ENCODE peak calls at places on chromosome 18, in nine cellular contexts. One of them, this sample, is unnamed.

GRCh38 chr18:44915661-44916060 is 235.0 kb downstream of the SETBP1 start:
- DNase-seq in mesothelial cell of epicardium: no peak
- DNase-seq in body of pancreas: no peak
- DNase-seq in fibroblast of mammary gland: peak
- DNase-seq in left ventricle myocardium inferior: no peak
- DNase-seq in tibial nerve: no peak
- DNase-seq in choroid plexus epithelial cell: no peak
- DNase-seq in stomach: no peak
- DNase-seq in CD4-positive, alpha-beta T cell: no peak
- DNase-seq in this sample: no peak

GRCh38 chr18:47100214-47100831 is 50.0 kb downstream of the HDHD2 start:
- DNase-seq in body of pancreas: peak
- DNase-seq in mesothelial cell of epicardium: no peak
- DNase-seq in CD4-positive, alpha-beta T cell: peak
- DNase-seq in tibial nerve: peak
- DNase-seq in stomach: peak
- DNase-seq in choroid plexus epithelial cell: peak
- DNase-seq in fibroblast of mammary gland: peak
- DNase-seq in left ventricle myocardium inferior: peak
- DNase-seq in this sample: peak

GRCh38 chr18:76494181-76494540 is 881 bp downstream of the ZNF516 start:
- DNase-seq in stomach: no peak
- DNase-seq in body of pancreas: peak
- DNase-seq in fibroblast of mammary gland: peak
- DNase-seq in tibial nerve: peak
- DNase-seq in left ventricle myocardium inferior: no peak
- DNase-seq in choroid plexus epithelial cell: peak
- DNase-seq in CD4-positive, alpha-beta T cell: no peak
- DNase-seq in mesothelial cell of epicardium: no peak
- DNase-seq in this sample: no peak

GRCh38 chr18:76452357-76452756 is 42.7 kb downstream of the ZNF516 start:
- DNase-seq in tibial nerve: no peak
- DNase-seq in mesothelial cell of epicardium: no peak
- DNase-seq in CD4-positive, alpha-beta T cell: no peak
- DNase-seq in body of pancreas: no peak
- DNase-seq in fibroblast of mammary gland: peak
- DNase-seq in choroid plexus epithelial cell: peak
- DNase-seq in left ventricle myocardium inferior: no peak
- DNase-seq in stomach: no peak
- DNase-seq in this sample: no peak

GRCh38 chr18:48358868-48359267 is 50.3 kb downstream of the ZBTB7C start:
- DNase-seq in left ventricle myocardium inferior: no peak
- DNase-seq in body of pancreas: no peak
- DNase-seq in tibial nerve: no peak
- DNase-seq in fibroblast of mammary gland: no peak
- DNase-seq in choroid plexus epithelial cell: no peak
- DNase-seq in CD4-positive, alpha-beta T cell: no peak
- DNase-seq in mesothelial cell of epicardium: no peak
- DNase-seq in stomach: no peak
- DNase-seq in this sample: no peak

GRCh38 chr18:31506024-31506742 is 8.2 kb downstream of the DSG2 start:
- DNase-seq in mesothelial cell of epicardium: no peak
- DNase-seq in tibial nerve: no peak
- DNase-seq in choroid plexus epithelial cell: peak
- DNase-seq in left ventricle myocardium inferior: no peak
- DNase-seq in body of pancreas: no peak
- DNase-seq in stomach: no peak
- DNase-seq in fibroblast of mammary gland: peak
- DNase-seq in CD4-positive, alpha-beta T cell: no peak
- DNase-seq in this sample: no peak

GRCh38 chr18:48673456-48674197 is 134.8 kb downstream of the CTIF start:
- DNase-seq in stomach: no peak
- DNase-seq in left ventricle myocardium inferior: no peak
- DNase-seq in body of pancreas: no peak
- DNase-seq in CD4-positive, alpha-beta T cell: no peak
- DNase-seq in tibial nerve: no peak
- DNase-seq in mesothelial cell of epicardium: peak
- DNase-seq in choroid plexus epithelial cell: peak
- DNase-seq in fibroblast of mammary gland: peak
- DNase-seq in this sample: no peak

GRCh38 chr18:40949138-40949949 is 1005.7 kb upstream of the PIK3C3 start:
- DNase-seq in fibroblast of mammary gland: no peak
- DNase-seq in choroid plexus epithelial cell: no peak
- DNase-seq in stomach: no peak
- DNase-seq in tibial nerve: no peak
- DNase-seq in body of pancreas: no peak
- DNase-seq in left ventricle myocardium inferior: no peak
- DNase-seq in CD4-positive, alpha-beta T cell: no peak
- DNase-seq in mesothelial cell of epicardium: no peak
- DNase-seq in this sample: no peak

GRCh38 chr18:27843783-27844415 is 333.0 kb downstream of the CDH2 start:
- DNase-seq in CD4-positive, alpha-beta T cell: no peak
- DNase-seq in fibroblast of mammary gland: peak
- DNase-seq in choroid plexus epithelial cell: peak
- DNase-seq in body of pancreas: no peak
- DNase-seq in left ventricle myocardium inferior: no peak
- DNase-seq in tibial nerve: no peak
- DNase-seq in mesothelial cell of epicardium: no peak
- DNase-seq in stomach: no peak
- DNase-seq in this sample: no peak

GRCh38 chr18:13232971-13233565 is 14.5 kb downstream of the LDLRAD4 start:
- DNase-seq in fibroblast of mammary gland: no peak
- DNase-seq in mesothelial cell of epicardium: no peak
- DNase-seq in choroid plexus epithelial cell: no peak
- DNase-seq in tibial nerve: no peak
- DNase-seq in left ventricle myocardium inferior: no peak
- DNase-seq in CD4-positive, alpha-beta T cell: no peak
- DNase-seq in body of pancreas: no peak
- DNase-seq in stomach: no peak
- DNase-seq in this sample: no peak

GRCh38 chr18:79910563-79910962 is 40.9 kb downstream of the SLC66A2 start:
- DNase-seq in body of pancreas: no peak
- DNase-seq in choroid plexus epithelial cell: no peak
- DNase-seq in mesothelial cell of epicardium: no peak
- DNase-seq in stomach: no peak
- DNase-seq in tibial nerve: no peak
- DNase-seq in fibroblast of mammary gland: no peak
- DNase-seq in left ventricle myocardium inferior: no peak
- DNase-seq in CD4-positive, alpha-beta T cell: no peak
- DNase-seq in this sample: no peak

GRCh38 chr18:25669741-25670140 is 317.8 kb upstream of the ZNF521 start:
- DNase-seq in fibroblast of mammary gland: peak
- DNase-seq in body of pancreas: no peak
- DNase-seq in left ventricle myocardium inferior: no peak
- DNase-seq in CD4-positive, alpha-beta T cell: no peak
- DNase-seq in mesothelial cell of epicardium: no peak
- DNase-seq in stomach: no peak
- DNase-seq in choroid plexus epithelial cell: peak
- DNase-seq in tibial nerve: no peak
- DNase-seq in this sample: no peak
- TF ChIP-seq CTCF in fibroblast of mammary gland: peak
- TF ChIP-seq CTCF in body of pancreas: no peak
- TF ChIP-seq CTCF in left ventricle myocardium inferior: peak
- TF ChIP-seq CTCF in CD4-positive, alpha-beta T cell: no peak
- TF ChIP-seq CTCF in mesothelial cell of epicardium: no peak
- TF ChIP-seq CTCF in stomach: no peak
- TF ChIP-seq CTCF in choroid plexus epithelial cell: peak
- TF ChIP-seq CTCF in tibial nerve: no peak
- TF ChIP-seq CTCF in this sample: no peak

DNA sequence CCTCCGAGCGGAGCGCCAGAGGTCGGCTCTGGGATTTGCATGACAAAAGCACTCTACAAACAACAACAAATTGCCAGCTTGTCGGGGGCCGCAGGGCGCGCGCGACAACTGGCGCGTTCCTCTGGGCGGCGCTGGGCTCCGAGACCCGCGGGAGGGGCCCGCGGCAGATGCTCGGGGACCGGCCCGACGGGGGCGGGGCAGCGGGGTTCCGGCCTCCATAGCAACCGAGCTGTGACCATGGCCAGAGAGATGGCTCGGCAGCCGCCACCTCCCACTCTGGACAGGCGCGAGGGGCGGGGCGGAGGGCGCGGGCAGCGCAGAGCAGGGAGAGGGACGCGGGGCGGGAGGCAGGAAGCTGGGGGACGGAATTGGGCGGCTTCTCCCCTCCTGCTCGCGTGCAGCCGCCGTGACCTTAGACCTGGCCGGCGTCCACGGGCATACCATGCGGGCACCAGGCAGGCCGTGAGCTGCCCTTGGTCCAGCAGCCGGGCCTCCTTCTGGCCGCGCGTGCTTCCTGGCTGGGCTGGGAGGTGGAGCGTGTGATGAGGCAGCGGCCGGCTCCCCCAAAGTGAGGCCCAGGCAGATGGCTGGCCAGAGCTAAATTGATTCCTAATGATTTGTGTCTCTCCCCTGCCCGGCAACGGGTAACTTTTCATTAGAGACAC is 171.5 kb downstream of the CELF4 start:
- DNase-seq in mesothelial cell of epicardium: peak
- DNase-seq in body of pancreas: peak
- DNase-seq in left ventricle myocardium inferior: peak
- DNase-seq in CD4-positive, alpha-beta T cell: no peak
- DNase-seq in stomach: peak
- DNase-seq in fibroblast of mammary gland: peak
- DNase-seq in choroid plexus epithelial cell: peak
- DNase-seq in tibial nerve: peak
- DNase-seq in this sample: no peak
- TF ChIP-seq CTCF in mesothelial cell of epicardium: no peak
- TF ChIP-seq CTCF in body of pancreas: no peak
- TF ChIP-seq CTCF in left ventricle myocardium inferior: peak
- TF ChIP-seq CTCF in CD4-positive, alpha-beta T cell: no peak
- TF ChIP-seq CTCF in stomach: no peak
- TF ChIP-seq CTCF in fibroblast of mammary gland: no peak
- TF ChIP-seq CTCF in choroid plexus epithelial cell: no peak
- TF ChIP-seq CTCF in tibial nerve: no peak
- TF ChIP-seq CTCF in this sample: no peak

GRCh38 chr18:21704603-21705364 is at the start of gene ABHD3:
- DNase-seq in tibial nerve: peak
- DNase-seq in CD4-positive, alpha-beta T cell: peak
- DNase-seq in fibroblast of mammary gland: peak
- DNase-seq in stomach: peak
- DNase-seq in choroid plexus epithelial cell: peak
- DNase-seq in body of pancreas: peak
- DNase-seq in mesothelial cell of epicardium: peak
- DNase-seq in left ventricle myocardium inferior: peak
- DNase-seq in this sample: peak
- TF ChIP-seq CTCF in tibial nerve: peak
- TF ChIP-seq CTCF in CD4-positive, alpha-beta T cell: peak
- TF ChIP-seq CTCF in fibroblast of mammary gland: peak
- TF ChIP-seq CTCF in stomach: peak
- TF ChIP-seq CTCF in choroid plexus epithelial cell: peak
- TF ChIP-seq CTCF in body of pancreas: peak
- TF ChIP-seq CTCF in mesothelial cell of epicardium: peak
- TF ChIP-seq CTCF in left ventricle myocardium inferior: peak
- TF ChIP-seq CTCF in this sample: no peak

GRCh38 chr18:37684183-37684582 is 118.6 kb upstream of the CELF4 start:
- DNase-seq in body of pancreas: no peak
- DNase-seq in mesothelial cell of epicardium: no peak
- DNase-seq in CD4-positive, alpha-beta T cell: no peak
- DNase-seq in choroid plexus epithelial cell: no peak
- DNase-seq in tibial nerve: no peak
- DNase-seq in stomach: no peak
- DNase-seq in left ventricle myocardium inferior: no peak
- DNase-seq in fibroblast of mammary gland: no peak
- DNase-seq in this sample: no peak

GRCh38 chr18:37689841-37690240 is 124.2 kb upstream of the CELF4 start:
- DNase-seq in choroid plexus epithelial cell: no peak
- DNase-seq in tibial nerve: no peak
- DNase-seq in fibroblast of mammary gland: no peak
- DNase-seq in mesothelial cell of epicardium: no peak
- DNase-seq in body of pancreas: no peak
- DNase-seq in stomach: no peak
- DNase-seq in left ventricle myocardium inferior: no peak
- DNase-seq in CD4-positive, alpha-beta T cell: no peak
- DNase-seq in this sample: no peak

GRCh38 chr18:37684590-37684989 is 119.0 kb upstream of the CELF4 start:
- DNase-seq in fibroblast of mammary gland: no peak
- DNase-seq in mesothelial cell of epicardium: no peak
- DNase-seq in body of pancreas: no peak
- DNase-seq in stomach: no peak
- DNase-seq in CD4-positive, alpha-beta T cell: no peak
- DNase-seq in left ventricle myocardium inferior: no peak
- DNase-seq in choroid plexus epithelial cell: no peak
- DNase-seq in tibial nerve: no peak
- DNase-seq in this sample: no peak
- TF ChIP-seq CTCF in fibroblast of mammary gland: no peak
- TF ChIP-seq CTCF in mesothelial cell of epicardium: no peak
- TF ChIP-seq CTCF in body of pancreas: no peak
- TF ChIP-seq CTCF in stomach: no peak
- TF ChIP-seq CTCF in CD4-positive, alpha-beta T cell: no peak
- TF ChIP-seq CTCF in left ventricle myocardium inferior: no peak
- TF ChIP-seq CTCF in choroid plexus epithelial cell: no peak
- TF ChIP-seq CTCF in tibial nerve: no peak
- TF ChIP-seq CTCF in this sample: no peak